ENCODE peak calls at places on chromosome 4, in seven cellular contexts. One of them, this sample, is unnamed.
A peak's percentile ranks its signal among the peaks of the same experiment; 100 is the strongest.

GRCh38 chr4:24471623-24472510 is 112.5 kb downstream of the DHX15 start:
- DNase-seq in SK-N-SH: peak; percentile 51
- DNase-seq in stomach: no peak
- DNase-seq in HepG2: no peak
- DNase-seq in sigmoid colon: peak; percentile 71
- DNase-seq in suprapubic skin: peak; percentile 63
- DNase-seq in GM12878: no peak
- DNase-seq in this sample: no peak

GRCh38 chr4:185566425-185566824 is 31.1 kb upstream of the PDLIM3 start:
- DNase-seq in SK-N-SH: no peak
- DNase-seq in stomach: no peak
- DNase-seq in HepG2: no peak
- DNase-seq in sigmoid colon: no peak
- DNase-seq in suprapubic skin: no peak
- DNase-seq in GM12878: no peak
- DNase-seq in this sample: no peak

GRCh38 chr4:163701915-163702314 is 207.4 kb downstream of the TMA16 start:
- DNase-seq in SK-N-SH: no peak
- DNase-seq in stomach: no peak
- DNase-seq in HepG2: no peak
- DNase-seq in sigmoid colon: no peak
- DNase-seq in suprapubic skin: no peak
- DNase-seq in GM12878: peak; percentile 49
- DNase-seq in this sample: no peak

GRCh38 chr4:73208376-73208775 is 50.2 kb downstream of the ANKRD17 start:
- DNase-seq in SK-N-SH: no peak
- DNase-seq in stomach: no peak
- DNase-seq in HepG2: no peak
- DNase-seq in sigmoid colon: no peak
- DNase-seq in suprapubic skin: no peak
- DNase-seq in GM12878: no peak
- DNase-seq in this sample: no peak

GRCh38 chr4:159240690-159241089 is 137.8 kb downstream of the RAPGEF2 start:
- DNase-seq in SK-N-SH: no peak
- DNase-seq in stomach: no peak
- DNase-seq in HepG2: no peak
- DNase-seq in sigmoid colon: no peak
- DNase-seq in suprapubic skin: no peak
- DNase-seq in GM12878: no peak
- DNase-seq in this sample: no peak

GRCh38 chr4:36638273-36638811 is 356.9 kb downstream of the DTHD1 start:
- DNase-seq in SK-N-SH: no peak
- DNase-seq in stomach: no peak
- DNase-seq in HepG2: no peak
- DNase-seq in sigmoid colon: no peak
- DNase-seq in suprapubic skin: no peak
- DNase-seq in GM12878: no peak
- DNase-seq in this sample: no peak

GRCh38 chr4:186765673-186766546 is 42.3 kb upstream of the FAT1 start:
- DNase-seq in SK-N-SH: no peak
- DNase-seq in stomach: no peak
- DNase-seq in HepG2: peak; percentile 98
- DNase-seq in sigmoid colon: no peak
- DNase-seq in suprapubic skin: no peak
- DNase-seq in GM12878: no peak
- DNase-seq in this sample: no peak

GRCh38 chr4:94577136-94577535 is 125.4 kb downstream of the PDLIM5 start:
- DNase-seq in SK-N-SH: peak; percentile 39
- DNase-seq in stomach: no peak
- DNase-seq in HepG2: no peak
- DNase-seq in sigmoid colon: peak; percentile 71
- DNase-seq in suprapubic skin: no peak
- DNase-seq in GM12878: no peak
- DNase-seq in this sample: no peak

GRCh38 chr4:8906991-8907595 is 35.5 kb upstream of the HMX1 start:
- DNase-seq in SK-N-SH: peak; percentile 18
- DNase-seq in stomach: no peak
- DNase-seq in HepG2: no peak
- DNase-seq in sigmoid colon: peak; percentile 40
- DNase-seq in suprapubic skin: peak; percentile 33
- DNase-seq in GM12878: no peak
- DNase-seq in this sample: no peak

GRCh38 chr4:37803348-37803973 is 23.0 kb upstream of the PGM2 start:
- DNase-seq in SK-N-SH: peak; percentile 25
- DNase-seq in stomach: no peak
- DNase-seq in HepG2: peak; percentile 57
- DNase-seq in sigmoid colon: no peak
- DNase-seq in suprapubic skin: no peak
- DNase-seq in GM12878: no peak
- DNase-seq in this sample: no peak

GRCh38 chr4:15339732-15340131 is 88.1 kb upstream of the C1QTNF7 start:
- DNase-seq in SK-N-SH: no peak
- DNase-seq in stomach: no peak
- DNase-seq in HepG2: no peak
- DNase-seq in sigmoid colon: no peak
- DNase-seq in suprapubic skin: no peak
- DNase-seq in GM12878: no peak
- DNase-seq in this sample: no peak
- TF ChIP-seq POLR2AphosphoS5 in SK-N-SH: no peak
- TF ChIP-seq POLR2AphosphoS5 in stomach: no peak
- TF ChIP-seq POLR2AphosphoS5 in HepG2: no peak
- TF ChIP-seq POLR2AphosphoS5 in sigmoid colon: no peak
- TF ChIP-seq POLR2AphosphoS5 in suprapubic skin: no peak
- TF ChIP-seq POLR2AphosphoS5 in GM12878: no peak
- TF ChIP-seq POLR2AphosphoS5 in this sample: no peak

GRCh38 chr4:17494258-17494657 is 17.6 kb downstream of the QDPR start:
- DNase-seq in SK-N-SH: no peak
- DNase-seq in stomach: no peak
- DNase-seq in HepG2: no peak
- DNase-seq in sigmoid colon: no peak
- DNase-seq in suprapubic skin: no peak
- DNase-seq in GM12878: no peak
- DNase-seq in this sample: no peak
- TF ChIP-seq EP300 in SK-N-SH: no peak
- TF ChIP-seq EP300 in stomach: no peak
- TF ChIP-seq EP300 in HepG2: no peak
- TF ChIP-seq EP300 in sigmoid colon: no peak
- TF ChIP-seq EP300 in suprapubic skin: no peak
- TF ChIP-seq EP300 in GM12878: no peak
- TF ChIP-seq EP300 in this sample: no peak

GRCh38 chr4:62709618-62710252 is 1509.6 kb downstream of the ADGRL3 start:
- DNase-seq in SK-N-SH: peak; percentile 16
- DNase-seq in stomach: no peak
- DNase-seq in HepG2: peak; percentile 34
- DNase-seq in sigmoid colon: no peak
- DNase-seq in suprapubic skin: no peak
- DNase-seq in GM12878: no peak
- DNase-seq in this sample: no peak
- TF ChIP-seq CTCF in SK-N-SH: peak; percentile 76
- TF ChIP-seq CTCF in stomach: peak; percentile 26
- TF ChIP-seq CTCF in HepG2: peak; percentile 56
- TF ChIP-seq CTCF in sigmoid colon: no peak
- TF ChIP-seq CTCF in suprapubic skin: peak; percentile 30
- TF ChIP-seq CTCF in GM12878: peak; percentile 27
- TF ChIP-seq CTCF in this sample: peak; percentile 26

GRCh38 chr4:683982-684571 is 4.9 kb downstream of the SLC49A3 start:
- DNase-seq in SK-N-SH: peak; percentile 90
- DNase-seq in stomach: peak; percentile 74
- DNase-seq in HepG2: peak; percentile 63
- DNase-seq in sigmoid colon: peak; percentile 76
- DNase-seq in suprapubic skin: peak; percentile 77
- DNase-seq in GM12878: no peak
- DNase-seq in this sample: peak; percentile 72
- TF ChIP-seq POLR2AphosphoS5 in SK-N-SH: no peak
- TF ChIP-seq POLR2AphosphoS5 in stomach: no peak
- TF ChIP-seq POLR2AphosphoS5 in HepG2: no peak
- TF ChIP-seq POLR2AphosphoS5 in sigmoid colon: no peak
- TF ChIP-seq POLR2AphosphoS5 in suprapubic skin: no peak
- TF ChIP-seq POLR2AphosphoS5 in GM12878: no peak
- TF ChIP-seq POLR2AphosphoS5 in this sample: no peak

GRCh38 chr4:23333946-23334878 is 555.6 kb downstream of the PPARGC1A start:
- DNase-seq in SK-N-SH: no peak
- DNase-seq in stomach: no peak
- DNase-seq in HepG2: no peak
- DNase-seq in sigmoid colon: no peak
- DNase-seq in suprapubic skin: no peak
- DNase-seq in GM12878: peak; percentile 39
- DNase-seq in this sample: peak; percentile 48
- TF ChIP-seq EP300 in SK-N-SH: no peak
- TF ChIP-seq EP300 in stomach: no peak
- TF ChIP-seq EP300 in HepG2: no peak
- TF ChIP-seq EP300 in sigmoid colon: no peak
- TF ChIP-seq EP300 in suprapubic skin: no peak
- TF ChIP-seq EP300 in GM12878: peak; percentile 98
- TF ChIP-seq EP300 in this sample: peak; percentile 78

DNA sequence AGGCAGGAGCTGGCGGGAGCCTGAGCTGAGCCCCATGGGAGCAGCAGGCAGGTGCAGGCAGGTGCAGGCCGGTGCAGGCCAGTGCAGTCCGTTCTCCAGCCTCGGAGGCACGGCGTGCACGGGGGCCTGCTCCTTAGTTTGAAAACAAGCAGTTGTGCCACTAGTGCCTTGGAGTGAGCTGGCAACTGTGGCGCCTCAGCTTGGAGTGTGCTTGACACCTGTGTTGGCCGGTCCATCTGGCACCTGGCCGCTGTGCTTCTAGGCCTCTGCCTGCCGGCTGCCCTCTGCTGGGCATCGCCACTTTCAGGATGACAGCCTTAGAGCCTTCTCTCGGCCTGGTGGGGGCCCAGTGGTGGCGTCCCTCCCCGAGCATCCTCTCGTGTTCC is 47.9 kb downstream of the RGS12 start:
- DNase-seq in SK-N-SH: no peak
- DNase-seq in stomach: peak; percentile 85
- DNase-seq in HepG2: no peak
- DNase-seq in sigmoid colon: no peak
- DNase-seq in suprapubic skin: peak; percentile 42
- DNase-seq in GM12878: no peak
- DNase-seq in this sample: peak; percentile 77
- TF ChIP-seq CTCF in SK-N-SH: no peak
- TF ChIP-seq CTCF in stomach: no peak
- TF ChIP-seq CTCF in HepG2: peak; percentile 44
- TF ChIP-seq CTCF in sigmoid colon: no peak
- TF ChIP-seq CTCF in suprapubic skin: no peak
- TF ChIP-seq CTCF in GM12878: no peak
- TF ChIP-seq CTCF in this sample: no peak

This sample was measured in upper lobe of left lung.